ENCODE peak calls at places on chromosomes 7 and 10, in four cellular contexts. B is K562, A is WTC11, S is GM12878. J is an unnamed sample.

GRCh38 chr10:63409465-63410027 is 56.2 kb downstream of the JMJD1C start:
- DNase-seq in A (no peak), S (no peak), B (no peak), J (no peak)

GRCh38 chr7:156585926-156586325 is 54.6 kb upstream of the RNF32 start:
- DNase-seq in A (no peak), B (no peak), S (no peak), J (no peak)

GRCh38 chr7:34123316-34123715 is 218.0 kb downstream of the BMPER start:
- DNase-seq in S (no peak), B (no peak), A (no peak), J (no peak)

GRCh38 chr7:96823274-96823673 is 113.6 kb upstream of the SEM1 start:
- DNase-seq in A (no peak), B (no peak), S (no peak), J (no peak)

GRCh38 chr7:22430457-22430856 is 69.5 kb downstream of the STEAP1B start:
- DNase-seq in B (no peak), S (no peak), A (no peak), J (no peak)

GRCh38 chr10:117241541-117242462 is 888 bp downstream of the SLC18A2 start:
- DNase-seq in A (peak), B (no peak), S (no peak), J (no peak)

GRCh38 chr10:113381906-113382562 is 170.8 kb upstream of the HABP2 start:
- DNase-seq in S (no peak), B (no peak), A (no peak), J (no peak)

GRCh38 chr7:152624218-152624617 is 51.7 kb downstream of the XRCC2 start:
- DNase-seq in S (no peak), A (no peak), B (no peak), J (no peak)

GRCh38 chr7:152859781-152860191 is 100.2 kb downstream of the ACTR3B start:
- DNase-seq in B (peak), S (no peak), A (peak), J (peak)

GRCh38 chr10:68811367-68812009 is 15.8 kb upstream of the STOX1 start:
- DNase-seq in A (no peak), B (no peak), S (no peak), J (no peak)

GRCh38 chr10:84590794-84591193 is 262.4 kb downstream of the CCSER2 start:
- DNase-seq in S (no peak), B (no peak), A (no peak), J (no peak)

GRCh38 chr7:66542049-66542448 is 86.6 kb upstream of the KCTD7 start:
- DNase-seq in S (no peak), B (no peak), A (no peak), J (no peak)

GRCh38 chr7:135801877-135802276 is 53.3 kb upstream of the FAM180A start:
- DNase-seq in A (no peak), S (no peak), B (no peak), J (no peak)

GRCh38 chr10:373015-373414 is 237.8 kb downstream of the ZMYND11 start:
- DNase-seq in S (no peak), B (no peak), A (no peak), J (peak)

GRCh38 chr10:3464760-3465405 is 292.3 kb upstream of the PITRM1 start:
- DNase-seq in B (no peak), S (no peak), A (no peak), J (no peak)

GRCh38 chr7:44796034-44796503 is 412 bp upstream of the PPIA start:
- DNase-seq in A (no peak), B (no peak), S (no peak), J (peak)

GRCh38 chr7:137482466-137482865 is 138.9 kb upstream of the PTN start:
- DNase-seq in A (no peak), B (no peak), S (no peak), J (no peak)

GRCh38 chr10:123141791-123142700 is 5.9 kb upstream of the HMX2 start:
- DNase-seq in S (no peak), B (no peak), A (peak), J (no peak)

GRCh38 chr7:94289071-94289470 is 105.6 kb upstream of the COL1A2 start:
- DNase-seq in A (peak), S (no peak), B (no peak), J (peak)

GRCh38 chr7:38451840-38452239 is 178.4 kb upstream of the TARP start:
- DNase-seq in S (no peak), A (no peak), B (no peak), J (peak)

GRCh38 chr7:15687645-15688025 is 1.2 kb upstream of the MEOX2 start:
- DNase-seq in B (no peak), A (peak), S (no peak), J (no peak)

GRCh38 chr10:71447676-71448075 is 51.0 kb downstream of the CDH23 start:
- DNase-seq in B (no peak), S (no peak), A (no peak), J (no peak)
- TF ChIP-seq TCF7 in B (no peak), S (no peak), A (no peak), J (no peak)

GRCh38 chr10:131974034-131974817 is 7.5 kb downstream of the BNIP3 start:
- DNase-seq in A (no peak), S (no peak), B (no peak), J (no peak)

GRCh38 chr10:131973160-131973951 is 8.4 kb downstream of the BNIP3 start:
- DNase-seq in B (no peak), S (no peak), A (no peak), J (no peak)

GRCh38 chr10:131970946-131971345 is 10.8 kb downstream of the BNIP3 start:
- DNase-seq in A (no peak), B (no peak), S (no peak), J (no peak)

GRCh38 chr10:131971591-131971990 is 10.1 kb downstream of the BNIP3 start:
- DNase-seq in B (no peak), S (no peak), A (no peak), J (no peak)

DNA sequence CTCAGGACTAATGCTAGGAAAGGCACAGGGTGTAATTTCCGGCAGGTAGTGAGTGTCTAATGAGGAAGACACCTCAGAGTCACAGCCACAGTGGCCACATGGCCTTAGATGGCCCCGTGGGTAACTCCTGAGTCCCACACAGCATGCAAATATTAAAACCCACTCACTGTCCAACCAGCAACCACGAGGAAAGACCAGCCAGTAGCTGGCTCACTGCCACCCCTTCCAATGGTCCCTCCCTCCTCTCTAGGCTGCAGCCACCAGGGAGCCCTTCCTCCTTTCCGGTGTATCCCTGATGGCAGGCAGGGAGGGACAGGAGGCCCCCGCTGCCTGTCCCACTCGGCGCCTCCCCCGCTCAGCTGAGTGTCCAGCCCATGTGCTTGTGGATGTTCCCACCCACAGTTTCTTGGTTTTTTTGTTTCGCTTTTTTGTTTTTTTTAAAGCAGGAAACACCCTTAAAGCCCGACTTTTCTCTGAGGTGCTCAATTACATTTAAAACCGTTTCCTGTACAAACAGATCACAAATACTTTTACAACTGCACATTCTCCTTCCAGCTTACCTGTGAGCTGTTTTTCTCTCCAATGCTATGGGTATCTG is 9.2 kb downstream of the BNIP3 start:
- DNase-seq in S (no peak), A (no peak), B (peak), J (no peak)
- TF ChIP-seq TCF7 in S (no peak), A (no peak), B (no peak), J (no peak)

DNA sequence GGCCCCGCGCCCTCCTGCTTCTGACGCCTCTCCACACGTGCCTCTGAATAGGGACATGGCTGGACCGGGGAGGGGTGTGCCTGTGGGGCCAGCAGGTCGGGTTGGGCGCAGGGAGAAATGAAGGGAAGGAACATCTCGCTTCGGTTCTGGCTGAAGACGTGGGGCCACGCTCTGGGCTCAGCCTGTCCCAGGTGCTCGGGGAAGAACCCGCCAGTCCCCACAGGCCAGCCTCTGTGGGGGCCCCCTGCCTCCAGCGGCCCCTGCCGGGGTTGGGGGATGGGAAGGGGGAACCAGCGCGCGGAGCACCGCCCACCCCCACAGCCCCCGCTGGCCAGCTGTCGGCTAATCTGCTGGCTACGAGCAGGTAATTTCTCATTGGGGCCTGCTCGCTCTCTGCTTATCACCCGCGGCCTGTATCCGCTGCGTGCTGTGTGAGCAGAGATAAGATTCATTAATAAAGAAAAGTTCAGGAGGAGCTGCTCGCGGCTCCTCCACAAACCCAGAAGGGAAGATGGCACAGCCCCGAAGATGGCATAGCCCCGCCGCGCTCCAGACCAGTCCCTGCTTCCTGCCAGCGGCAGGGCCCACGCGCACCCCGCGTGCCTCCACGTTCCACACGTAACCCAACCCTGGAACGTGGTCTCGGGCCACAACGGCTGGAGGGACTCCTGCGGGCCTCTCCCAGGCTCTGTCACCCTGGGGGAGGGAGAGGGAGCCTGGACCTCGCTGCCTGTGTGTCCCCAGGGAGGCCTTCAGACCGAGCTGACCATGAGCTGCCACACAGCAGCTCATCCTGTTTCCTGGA is 186.3 kb downstream of the ELFN1 start:
- DNase-seq in S (no peak), B (peak), A (peak), J (no peak)
- TF ChIP-seq TCF7 in S (no peak), B (peak), A (no peak), J (no peak)

GRCh38 chr10:77977016-77977415 is 50.5 kb upstream of the DLG5 start:
- DNase-seq in S (no peak), B (no peak), A (no peak), J (no peak)

GRCh38 chr10:77972148-77972547 is 45.6 kb upstream of the DLG5 start:
- DNase-seq in S (no peak), B (no peak), A (no peak), J (no peak)

GRCh38 chr10:77975086-77975666 is 48.6 kb upstream of the DLG5 start:
- DNase-seq in B (no peak), A (no peak), S (no peak), J (peak)

GRCh38 chr10:77973276-77973675 is 46.7 kb upstream of the DLG5 start:
- DNase-seq in B (no peak), A (no peak), S (no peak), J (no peak)

GRCh38 chr10:77974396-77975074 is 48.0 kb upstream of the DLG5 start:
- DNase-seq in B (peak), A (peak), S (no peak), J (peak)
- TF ChIP-seq TCF7 in B (no peak), A (no peak), S (no peak), J (no peak)

DNA sequence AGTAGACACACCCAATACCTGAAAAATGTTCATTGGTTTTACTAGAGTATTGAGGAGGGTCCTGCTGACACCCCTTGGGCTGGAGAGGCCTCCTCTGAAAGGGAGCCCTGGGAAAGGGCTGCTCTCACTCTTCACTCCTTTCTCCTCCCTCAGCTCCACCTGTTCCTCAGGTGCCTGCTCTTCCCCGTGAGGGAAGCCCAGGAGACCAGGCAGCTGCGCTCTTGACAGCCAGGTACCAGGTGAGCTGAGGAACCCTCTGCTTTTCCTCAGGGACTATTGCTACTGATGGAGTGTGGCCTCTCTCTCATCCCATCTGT is 3.3 kb downstream of the ZNF655 start:
- DNase-seq in B (no peak), A (no peak), S (no peak), J (no peak)
- TF ChIP-seq TCF7 in B (no peak), A (no peak), S (no peak), J (no peak)

DNA sequence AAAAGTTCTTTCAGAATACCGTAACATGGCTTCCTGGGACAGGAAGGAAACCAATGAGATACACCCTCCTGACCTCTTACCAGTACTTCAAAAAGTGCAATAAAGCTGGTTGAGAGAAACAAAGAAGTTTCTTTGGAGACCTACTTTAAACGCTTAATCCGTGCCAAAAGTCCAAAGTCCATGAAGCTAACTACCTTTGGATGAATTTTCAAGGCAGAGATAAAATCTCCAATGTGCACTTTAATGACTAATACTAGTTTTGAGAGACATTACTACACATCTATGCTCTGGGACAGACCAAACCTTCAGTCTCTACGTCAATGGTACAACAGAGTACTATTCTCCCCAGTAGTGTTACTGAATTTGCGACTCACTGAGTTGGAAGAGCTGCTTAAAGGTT is 46.1 kb downstream of the UBE2H start:
- DNase-seq in A (no peak), B (no peak), S (no peak), J (peak)
- TF ChIP-seq TCF7 in A (no peak), B (no peak), S (no peak), J (no peak)

DNA sequence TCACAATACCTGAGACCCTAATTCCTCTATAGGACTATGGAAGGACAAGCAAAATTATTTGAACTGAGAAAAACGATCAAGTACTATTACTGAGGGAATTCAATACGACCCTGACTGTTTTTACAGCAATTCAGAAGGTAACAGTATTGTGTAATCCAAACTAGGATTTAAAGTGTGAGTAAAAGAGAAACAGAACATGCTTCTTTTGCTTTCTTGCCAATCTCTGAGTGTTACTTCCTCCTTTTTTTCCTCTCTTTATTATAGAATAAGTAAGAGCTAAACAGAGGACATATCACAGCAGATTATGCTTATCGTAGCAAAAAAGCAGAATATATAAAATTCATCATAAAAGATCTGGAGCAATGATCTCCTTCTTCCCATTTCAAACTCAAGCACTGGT is 292.1 kb downstream of the THSD7A start:
- DNase-seq in S (no peak), B (no peak), A (no peak), J (no peak)
- TF ChIP-seq TCF7 in S (no peak), B (no peak), A (no peak), J (no peak)